ENCODE peak calls at places on chromosomes 6 and 20, in four cellular contexts. One of them, this sample, is unnamed.

GRCh38 chr20:50385733-50386640 is 124.2 kb upstream of the PTPN1 start:
- DNase-seq in OCI-LY7: no peak
- DNase-seq in HS-27A: no peak
- DNase-seq in T-helper 2 cell: peak
- DNase-seq in this sample: no peak

GRCh38 chr20:4667371-4667773 is 54.3 kb upstream of the PRND start:
- DNase-seq in OCI-LY7: no peak
- DNase-seq in HS-27A: no peak
- DNase-seq in T-helper 2 cell: no peak
- DNase-seq in this sample: no peak

GRCh38 chr6:15308445-15309213 is 62.8 kb downstream of the JARID2 start:
- DNase-seq in OCI-LY7: peak
- DNase-seq in HS-27A: no peak
- DNase-seq in T-helper 2 cell: no peak
- DNase-seq in this sample: no peak

GRCh38 chr6:108715832-108716231 is 132.4 kb upstream of the ARMC2 start:
- DNase-seq in OCI-LY7: no peak
- DNase-seq in HS-27A: no peak
- DNase-seq in T-helper 2 cell: no peak
- DNase-seq in this sample: no peak

GRCh38 chr6:7166410-7167293 is 58.9 kb downstream of the RREB1 start:
- DNase-seq in OCI-LY7: no peak
- DNase-seq in HS-27A: no peak
- DNase-seq in T-helper 2 cell: no peak
- DNase-seq in this sample: no peak

GRCh38 chr20:44776977-44777376 is 31.3 kb downstream of the KCNK15 start:
- DNase-seq in OCI-LY7: no peak
- DNase-seq in HS-27A: no peak
- DNase-seq in T-helper 2 cell: no peak
- DNase-seq in this sample: no peak

GRCh38 chr6:44702292-44702691 is 314.8 kb downstream of the CDC5L start:
- DNase-seq in OCI-LY7: no peak
- DNase-seq in HS-27A: no peak
- DNase-seq in T-helper 2 cell: no peak
- DNase-seq in this sample: no peak

GRCh38 chr6:144063246-144063743 is 32.1 kb downstream of the SF3B5 start:
- DNase-seq in OCI-LY7: peak
- DNase-seq in HS-27A: no peak
- DNase-seq in T-helper 2 cell: no peak
- DNase-seq in this sample: no peak

GRCh38 chr6:16286151-16286522 is 47.8 kb downstream of the GMPR start:
- DNase-seq in OCI-LY7: peak
- DNase-seq in HS-27A: peak
- DNase-seq in T-helper 2 cell: no peak
- DNase-seq in this sample: no peak

GRCh38 chr20:50462093-50462685 is 48.0 kb upstream of the PTPN1 start:
- DNase-seq in OCI-LY7: no peak
- DNase-seq in HS-27A: no peak
- DNase-seq in T-helper 2 cell: no peak
- DNase-seq in this sample: no peak

GRCh38 chr20:53741726-53742028 is 148.0 kb upstream of the ZNF217 start:
- DNase-seq in OCI-LY7: no peak
- DNase-seq in HS-27A: no peak
- DNase-seq in T-helper 2 cell: no peak
- DNase-seq in this sample: no peak